ENCODE peak calls at places on chromosomes 1 and 21, in eight cellular contexts. S is HepG2, L is suprapubic skin, M is stomach, B is GM12878, X is breast epithelium, Y is transverse colon, V is sigmoid colon. D is an unnamed sample.

GRCh38 chr1:99456536-99456935 is 189.4 kb upstream of the PALMD start:
- DNase-seq in B (no peak), V (no peak), M (no peak), Y (no peak), S (no peak), X (no peak), L (no peak), D (no peak)

GRCh38 chr1:59151860-59152259 is 145.0 kb upstream of the FGGY start:
- DNase-seq in Y (no peak), S (no peak), X (no peak), B (no peak), L (no peak), M (no peak), V (no peak), D (no peak)

GRCh38 chr21:37119421-37120218 is 46.6 kb downstream of the TTC3 start:
- DNase-seq in L (no peak), S (peak), B (no peak), V (no peak), Y (no peak), M (no peak), X (no peak), D (no peak)

GRCh38 chr1:72412286-72412685 is 129.9 kb upstream of the NEGR1 start:
- DNase-seq in V (no peak), S (no peak), M (no peak), Y (no peak), X (no peak), B (no peak), L (no peak), D (no peak)

GRCh38 chr21:36330904-36331303 is 10.9 kb downstream of the MORC3 start:
- DNase-seq in S (peak), B (peak), L (no peak), V (no peak), M (peak), Y (peak), X (no peak), D (no peak)

GRCh38 chr1:24918995-24919605 is 11.0 kb downstream of the RUNX3 start:
- DNase-seq in S (no peak), X (no peak), L (no peak), V (no peak), B (no peak), Y (no peak), M (no peak), D (no peak)

GRCh38 chr1:156857532-156857931 is 1.4 kb downstream of the INSRR start:
- DNase-seq in V (no peak), L (no peak), Y (no peak), M (no peak), B (no peak), S (no peak), X (no peak), D (no peak)

GRCh38 chr1:42122408-42122807 is 30.8 kb upstream of the GUCA2B start:
- DNase-seq in L (no peak), Y (no peak), X (no peak), V (no peak), B (no peak), S (no peak), M (no peak), D (no peak)

GRCh38 chr1:148264374-148265276 is 112.5 kb upstream of the NBPF11 start:
- DNase-seq in V (no peak), B (no peak), S (no peak), L (no peak), X (no peak), Y (no peak), M (no peak), D (peak)

DNA sequence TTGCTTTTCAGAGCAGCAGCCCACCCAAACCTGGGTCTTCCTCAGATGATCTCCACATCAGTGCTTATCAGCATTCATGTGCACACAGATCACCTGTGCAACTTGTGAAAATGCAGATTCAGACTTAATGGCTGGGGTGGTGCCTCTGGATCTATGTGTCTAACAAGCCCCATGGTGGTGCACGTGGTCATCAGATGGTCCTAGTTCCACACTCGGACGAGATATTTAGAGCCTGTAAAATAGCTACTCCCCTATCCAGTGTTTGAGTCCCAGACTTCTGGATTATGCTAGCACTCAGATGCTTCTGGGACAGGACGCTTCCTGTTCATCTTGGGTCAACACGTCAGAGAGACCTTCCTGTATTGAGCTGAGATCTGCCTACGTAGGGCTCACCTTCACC is 114.2 kb downstream of the LIPI start:
- DNase-seq in B (no peak), Y (no peak), V (peak), M (no peak), X (no peak), S (no peak), L (no peak), D (no peak)
- TF ChIP-seq POLR2AphosphoS5 in B (no peak), Y (no peak), V (no peak), M (no peak), X (no peak), S (no peak), L (no peak), D (no peak)

GRCh38 chr1:9400425-9401079 is 107.9 kb downstream of the SPSB1 start:
- DNase-seq in V (no peak), X (no peak), S (peak), Y (no peak), M (peak), L (no peak), B (no peak), D (no peak)
- H3K27ac ChIP-seq in V (no peak), X (no peak), S (peak), Y (no peak), M (no peak), L (no peak), B (no peak), D (no peak)

DNA sequence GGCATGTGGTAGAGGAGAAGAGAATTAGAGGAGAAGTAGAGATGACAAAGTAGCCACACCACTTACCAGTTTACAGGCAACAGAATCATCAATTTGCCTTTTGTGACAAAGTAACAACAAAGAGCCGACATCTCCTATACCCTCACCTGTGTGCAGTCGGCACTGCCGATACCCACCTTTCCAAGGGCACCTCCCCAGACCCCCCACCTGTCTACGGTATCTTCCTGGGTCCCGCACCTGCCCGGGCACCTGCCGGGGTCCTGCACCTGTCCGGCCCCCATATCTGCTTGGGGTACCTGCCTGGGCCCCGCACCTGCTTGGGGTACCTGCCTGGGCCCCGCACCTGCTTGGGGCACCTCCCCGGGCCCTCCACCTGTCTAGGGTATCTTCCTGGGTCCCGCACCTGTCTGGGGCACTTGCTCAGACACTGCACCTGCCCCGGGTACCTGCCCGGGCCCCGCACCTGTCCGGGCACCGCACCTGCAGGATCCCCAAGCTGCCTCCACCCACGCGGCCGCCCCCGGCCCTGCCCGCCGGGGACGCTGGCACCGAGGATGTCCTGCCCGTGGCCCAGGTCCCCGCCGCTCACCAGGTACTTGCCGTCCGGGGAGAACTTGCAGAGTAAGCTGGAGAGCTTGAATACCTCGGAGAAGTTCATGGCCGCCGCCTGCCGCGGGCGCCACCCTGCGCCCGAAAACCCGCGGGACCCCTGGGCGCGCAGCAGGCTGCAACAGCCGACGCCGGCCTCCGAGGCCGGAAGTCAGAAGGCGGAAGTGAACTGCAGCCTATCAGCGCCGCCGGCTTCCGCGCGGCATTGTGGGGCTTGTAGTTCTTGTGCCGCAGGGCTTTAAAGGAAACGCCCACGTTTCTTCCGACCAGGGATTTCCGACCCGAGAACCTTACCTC is at the start of gene WRAP73:
- DNase-seq in V (peak), B (peak), M (peak), X (peak), S (peak), L (peak), Y (peak), D (peak)
- TF ChIP-seq POLR2A in V (peak), B (peak), M (no peak), X (peak), S (peak), L (peak), Y (peak), D (peak)

GRCh38 chr1:235090406-235091069 is 38.1 kb downstream of the TOMM20 start:
- DNase-seq in Y (no peak), B (no peak), L (no peak), X (no peak), M (no peak), S (peak), V (peak), D (no peak)
- TF ChIP-seq POLR2AphosphoS5 in Y (no peak), B (no peak), L (no peak), X (no peak), M (no peak), S (no peak), V (no peak), D (no peak)

GRCh38 chr1:110050602-110051261 is 16.3 kb downstream of the STRIP1 start:
- DNase-seq in B (no peak), V (no peak), M (no peak), X (no peak), S (no peak), Y (no peak), L (no peak), D (no peak)
- H3K27ac ChIP-seq in B (no peak), V (peak), M (no peak), X (no peak), S (no peak), Y (no peak), L (no peak), D (peak)

GRCh38 chr1:26787706-26788514 is at the start of gene PIGV:
- DNase-seq in M (peak), L (peak), B (no peak), X (peak), Y (peak), S (peak), V (peak), D (peak)
- TF ChIP-seq POLR2A in M (no peak), L (no peak), B (peak), X (peak), Y (peak), S (peak), V (peak), D (peak)

D was measured in upper lobe of left lung.